ENCODE peak calls at places on chromosome 19, in eight cellular contexts. C is cardiac fibroblast, N is fibroblast of the aortic adventitia, O is heart left ventricle, I is ascending aorta, L is mammary epithelial cell, S is lung, U is astrocyte of the cerebellum. B is an unnamed sample.

GRCh38 chr19:2476451-2477140 is 669 bp downstream of the GADD45B start:
- DNase-seq in C (peak; percentile 73), S (peak; percentile 52), N (peak; percentile 64), U (no peak), O (peak; percentile 64), I (no peak), L (peak; percentile 49), B (no peak)

GRCh38 chr19:37778613-37779138 is 710 bp downstream of the ZNF573 start:
- DNase-seq in S (no peak), O (no peak), L (peak; percentile 32), N (peak; percentile 16), I (no peak), C (peak; percentile 25), U (no peak), B (no peak)

GRCh38 chr19:13309853-13310252 is 159.6 kb downstream of the IER2 start:
- DNase-seq in N (no peak), U (no peak), C (no peak), S (no peak), L (no peak), I (no peak), O (no peak), B (no peak)

GRCh38 chr19:42024622-42025111 is 30.6 kb upstream of the ATP1A3 start:
- DNase-seq in U (peak; percentile 6), S (peak; percentile 36), I (no peak), N (peak; percentile 66), C (peak; percentile 8), O (peak; percentile 85), L (no peak), B (no peak)

GRCh38 chr19:47227347-47228167 is 3.4 kb downstream of the BBC3 start:
- DNase-seq in C (peak; percentile 96), O (peak; percentile 96), N (peak; percentile 95), L (peak; percentile 68), U (peak; percentile 62), S (peak; percentile 92), I (peak; percentile 82), B (no peak)

GRCh38 chr19:42552086-42553065 is 24.1 kb upstream of the CEACAM1 start:
- DNase-seq in N (no peak), S (no peak), C (no peak), O (no peak), L (no peak), I (no peak), U (no peak), B (no peak)

GRCh38 chr19:36225219-36225892 is 10.4 kb downstream of the ZNF146 start:
- DNase-seq in U (no peak), I (no peak), N (peak; percentile 63), O (no peak), L (peak; percentile 17), C (peak; percentile 66), S (no peak), B (no peak)

GRCh38 chr19:10432736-10433130 is 12.4 kb downstream of the PDE4A start:
- DNase-seq in C (no peak), N (no peak), I (no peak), S (no peak), O (no peak), L (no peak), U (no peak), B (no peak)

GRCh38 chr19:4911786-4912672 is 2.7 kb downstream of the UHRF1 start:
- DNase-seq in I (peak; percentile 52), S (peak; percentile 70), N (peak; percentile 100), C (peak; percentile 100), U (peak; percentile 97), O (peak; percentile 52), L (peak; percentile 99), B (peak; percentile 37)

GRCh38 chr19:34963531-34964406 is at the start of gene ZNF792:
- DNase-seq in S (peak; percentile 67), N (peak; percentile 25), O (peak; percentile 77), U (no peak), L (peak; percentile 35), I (no peak), C (peak; percentile 42), B (no peak)

GRCh38 chr19:45762870-45763631 is 6.0 kb downstream of the SIX5 start:
- DNase-seq in I (no peak), U (no peak), L (no peak), O (no peak), S (no peak), N (no peak), C (no peak), B (no peak)

GRCh38 chr19:2332341-2333026 is 4.0 kb downstream of the SPPL2B start:
- DNase-seq in U (no peak), N (no peak), S (no peak), O (no peak), C (no peak), I (no peak), L (no peak), B (peak; percentile 30)

GRCh38 chr19:49374665-49375434 is 11.2 kb downstream of the DKKL1 start:
- DNase-seq in I (no peak), N (no peak), C (no peak), O (no peak), U (no peak), S (no peak), L (no peak), B (no peak)

GRCh38 chr19:9178901-9179300 is at the start of gene OR7D2:
- DNase-seq in N (no peak), I (no peak), C (peak; percentile 14), L (peak; percentile 27), U (no peak), O (no peak), S (no peak), B (no peak)

GRCh38 chr19:47609885-47610545 is 1.1 kb downstream of the BICRA start:
- DNase-seq in U (no peak), O (peak; percentile 62), C (peak; percentile 48), N (no peak), S (peak; percentile 46), I (no peak), L (peak; percentile 30), B (no peak)

GRCh38 chr19:33859016-33859415 is 62.3 kb downstream of the KCTD15 start:
- DNase-seq in S (peak; percentile 6), N (no peak), L (no peak), C (no peak), O (no peak), I (no peak), U (no peak), B (no peak)

GRCh38 chr19:16074488-16075365 is 1.6 kb upstream of the TPM4 start:
- DNase-seq in S (no peak), L (no peak), U (no peak), N (no peak), I (no peak), C (peak; percentile 3), O (peak; percentile 18), B (no peak)

GRCh38 chr19:2059422-2060201 is 8.6 kb upstream of the MKNK2 start:
- DNase-seq in L (peak; percentile 45), S (peak; percentile 92), C (peak; percentile 75), I (peak; percentile 39), U (no peak), O (peak; percentile 74), N (peak; percentile 88), B (no peak)

GRCh38 chr19:38949580-38950367 is 19.0 kb downstream of the MRPS12 start:
- DNase-seq in C (peak; percentile 68), S (peak; percentile 88), U (peak; percentile 34), I (peak; percentile 42), L (peak; percentile 54), N (peak; percentile 22), O (peak; percentile 90), B (peak; percentile 16)

GRCh38 chr19:610801-611505 is 21.3 kb downstream of the HCN2 start:
- DNase-seq in I (no peak), L (no peak), O (peak; percentile 77), U (peak; percentile 92), N (no peak), S (no peak), C (peak; percentile 83), B (no peak)

GRCh38 chr19:6225232-6225635 is 54.5 kb downstream of the MLLT1 start:
- DNase-seq in U (no peak), S (no peak), L (no peak), O (peak; percentile 25), C (no peak), I (no peak), N (no peak), B (no peak)

GRCh38 chr19:6222884-6223283 is 56.9 kb downstream of the MLLT1 start:
- DNase-seq in N (no peak), L (peak; percentile 42), C (peak; percentile 48), O (no peak), S (no peak), I (no peak), U (no peak), B (no peak)

GRCh38 chr19:6224308-6224675 is 55.5 kb downstream of the MLLT1 start:
- DNase-seq in L (no peak), O (peak; percentile 36), I (no peak), N (no peak), S (no peak), C (no peak), U (no peak), B (no peak)

GRCh38 chr19:6221878-6222746 is 57.7 kb downstream of the MLLT1 start:
- DNase-seq in C (no peak), I (no peak), L (no peak), N (no peak), O (no peak), U (no peak), S (no peak), B (no peak)

GRCh38 chr19:6223461-6224307 is 56.1 kb downstream of the MLLT1 start:
- DNase-seq in S (no peak), I (no peak), C (no peak), U (no peak), O (peak; percentile 57), L (no peak), N (no peak), B (no peak)
- TF ChIP-seq CTCF in S (no peak), I (no peak), C (no peak), U (peak; percentile 3), O (no peak), L (no peak), N (no peak), B (no peak)

DNA sequence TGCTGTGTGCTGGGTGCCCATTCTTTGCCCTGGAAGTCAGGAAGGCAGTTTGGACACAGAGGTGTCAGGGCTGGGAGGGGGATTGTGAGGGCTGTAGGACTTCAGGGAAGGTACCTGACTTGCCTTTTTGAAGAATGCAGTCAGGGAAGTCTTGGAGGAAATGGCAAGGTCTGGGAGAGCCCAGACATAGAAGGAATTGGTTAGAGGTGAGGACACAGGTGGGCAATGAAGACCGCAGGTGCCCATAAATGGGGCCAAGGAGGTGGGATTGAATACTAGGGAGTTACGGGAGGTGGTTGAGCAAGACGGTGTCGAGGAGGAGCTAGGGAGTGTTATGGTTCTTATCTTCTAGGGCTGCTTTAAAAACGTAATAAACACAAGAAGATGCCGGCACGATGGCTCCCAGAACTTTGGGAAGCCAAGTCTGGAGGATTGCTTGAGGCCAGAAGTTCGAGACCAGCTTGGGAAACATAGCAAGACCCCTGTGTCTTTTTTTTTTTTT is 1.4 kb upstream of the DDA1 start:
- DNase-seq in S (no peak), I (no peak), L (no peak), C (no peak), N (no peak), O (no peak), U (no peak), B (no peak)
- H3K4me3 ChIP-seq in S (no peak overlapping the region), I (no peak overlapping the region), L (no peak overlapping the region), C (no peak overlapping the region), N (no peak overlapping the region), O (no peak overlapping the region), U (no peak overlapping the region), B (no peak overlapping the region)

GRCh38 chr19:11530432-11530831 is 1.5 kb upstream of the ECSIT start:
- DNase-seq in N (peak; percentile 69), U (peak; percentile 16), O (peak; percentile 85), L (peak; percentile 70), C (peak; percentile 90), I (no peak), S (peak; percentile 81), B (peak; percentile 45)
- TF ChIP-seq CTCF in N (no peak), U (peak; percentile 11), O (peak; percentile 30), L (peak; percentile 52), C (peak; percentile 34), I (no peak), S (no peak), B (peak; percentile 8)

GRCh38 chr19:18701250-18701608 is 17.7 kb downstream of the CRTC1 start:
- DNase-seq in C (no peak), O (no peak), N (no peak), L (no peak), S (no peak), I (no peak), U (no peak), B (no peak)
- H3K4me3 ChIP-seq in C (peak overlapping the region; percentile 13), O (peak overlapping the region; percentile 63), N (peak overlapping the region; percentile 53), L (no peak overlapping the region), S (no peak overlapping the region), I (peak overlapping the region; percentile 45), U (peak overlapping the region; percentile 21), B (peak overlapping the region; percentile 38)

B was measured in GM12864.